ENCODE peak calls at places on chromosomes 3 and 15, in ten cellular contexts. P, K, H, C, G, A, I, T, D and F are unnamed samples.

GRCh38 chr3:184656991-184657669 is 54.7 kb downstream of the MAGEF1 start:
- DNase-seq in D (no peak), I (no peak), K (no peak), G (no peak), A (peak), C (no peak), H (no peak), T (no peak), P (peak), F (peak)

GRCh38 chr3:52004158-52004787 is 8.6 kb upstream of the RPL29 start:
- DNase-seq in A (peak), K (no peak), D (no peak), H (no peak), T (no peak), P (peak), C (peak), G (peak), I (no peak), F (no peak)

GRCh38 chr3:114115151-114115550 is 58.6 kb downstream of the QTRT2 start:
- DNase-seq in A (no peak), H (no peak), T (no peak), I (no peak), D (no peak), P (no peak), K (no peak), G (no peak), C (no peak), F (no peak)

GRCh38 chr15:69400850-69401249 is 13.3 kb upstream of the KIF23 start:
- DNase-seq in A (peak), P (no peak), C (no peak), I (no peak), D (no peak), K (no peak), H (no peak), G (no peak), T (no peak), F (no peak)

GRCh38 chr3:59327324-59327939 is 277.6 kb upstream of the CFAP20DC start:
- DNase-seq in H (no peak), A (peak), C (no peak), T (no peak), I (no peak), P (peak), D (no peak), K (no peak), G (no peak), F (no peak)

GRCh38 chr15:58040117-58040516 is 25.4 kb downstream of the ALDH1A2 start:
- DNase-seq in C (no peak), K (no peak), G (peak), P (no peak), I (no peak), D (no peak), A (no peak), H (no peak), T (no peak), F (no peak)

GRCh38 chr3:172749201-172749965 is 1.1 kb upstream of the ECT2 start:
- DNase-seq in C (no peak), P (peak), A (peak), I (no peak), H (peak), G (no peak), T (peak), D (no peak), K (no peak), F (peak)

GRCh38 chr3:159669024-159669476 is 319.6 kb upstream of the IL12A start:
- DNase-seq in A (no peak), K (no peak), G (no peak), T (no peak), H (no peak), D (no peak), I (no peak), C (no peak), P (peak), F (no peak)

GRCh38 chr15:47206358-47206978 is 510.8 kb upstream of the SEMA6D start:
- DNase-seq in I (no peak), H (no peak), D (no peak), G (no peak), P (no peak), C (no peak), K (no peak), T (no peak), A (peak), F (no peak)

GRCh38 chr3:150355581-150355980 is 52.5 kb upstream of the TSC22D2 start:
- DNase-seq in A (no peak), D (no peak), I (no peak), P (no peak), C (no peak), T (no peak), K (no peak), H (no peak), G (no peak), F (no peak)

GRCh38 chr3:154151969-154152368 is 30.8 kb downstream of the ARHGEF26 start:
- DNase-seq in C (no peak), G (no peak), H (no peak), D (no peak), I (no peak), T (no peak), A (no peak), P (peak), K (no peak), F (peak)

GRCh38 chr3:94673891-94674290 is 611.0 kb downstream of the NSUN3 start:
- DNase-seq in K (no peak), H (no peak), G (no peak), A (no peak), I (no peak), D (no peak), C (no peak), P (no peak), T (no peak), F (no peak)

GRCh38 chr3:142694225-142694624 is 29.6 kb upstream of the TRPC1 start:
- DNase-seq in H (no peak), A (no peak), P (no peak), D (no peak), K (no peak), G (no peak), T (no peak), I (no peak), C (no peak), F (no peak)

GRCh38 chr15:39589193-39589814 is 8.4 kb downstream of the THBS1 start:
- DNase-seq in T (no peak), D (no peak), H (no peak), P (no peak), I (no peak), G (no peak), C (no peak), A (no peak), K (no peak), F (no peak)

GRCh38 chr3:77513541-77513940 is 473.6 kb downstream of the ROBO2 start:
- DNase-seq in A (no peak), G (peak), T (no peak), P (no peak), C (no peak), H (no peak), D (no peak), I (no peak), K (no peak), F (no peak)

GRCh38 chr3:152295344-152295743 is 26.6 kb downstream of the MBNL1 start:
- DNase-seq in D (no peak), K (no peak), P (no peak), H (no peak), I (no peak), C (no peak), A (no peak), T (no peak), G (no peak), F (no peak)

GRCh38 chr3:36756272-36756671 is 8.1 kb downstream of the DCLK3 start:
- DNase-seq in C (no peak), D (no peak), A (no peak), I (no peak), K (no peak), T (no peak), P (no peak), H (no peak), G (no peak), F (no peak)

GRCh38 chr3:53774414-53774813 is 71.8 kb downstream of the CHDH start:
- DNase-seq in D (no peak), T (no peak), P (no peak), G (no peak), H (no peak), I (no peak), K (no peak), C (no peak), A (no peak), F (no peak)

GRCh38 chr3:45955017-45955647 is 11.9 kb downstream of the CXCR6 start:
- DNase-seq in K (no peak), A (no peak), H (no peak), I (no peak), P (no peak), D (no peak), G (peak), C (no peak), T (no peak), F (no peak)

GRCh38 chr3:43531835-43532234 is 90.0 kb downstream of the ANO10 start:
- DNase-seq in P (peak), A (no peak), I (no peak), H (no peak), T (no peak), C (no peak), D (no peak), K (no peak), G (no peak), F (no peak)

GRCh38 chr15:47415539-47415971 is 301.8 kb upstream of the SEMA6D start:
- DNase-seq in H (no peak), P (no peak), I (no peak), D (no peak), T (no peak), A (no peak), G (no peak), C (no peak), K (no peak), F (no peak)

GRCh38 chr15:35874260-35874905 is 328.4 kb upstream of the DPH6 start:
- DNase-seq in G (no peak), K (no peak), C (no peak), I (no peak), H (peak), D (no peak), P (peak), A (peak), T (no peak), F (peak)

GRCh38 chr3:57446318-57446841 is 97.8 kb downstream of the DNAH12 start:
- DNase-seq in I (no peak), T (no peak), G (no peak), H (no peak), A (no peak), K (no peak), C (no peak), D (no peak), P (no peak), F (no peak)

GRCh38 chr3:119924111-119925094 is 142.5 kb downstream of the NR1I2 start:
- DNase-seq in T (no peak), H (no peak), A (no peak), G (no peak), C (no peak), I (no peak), K (no peak), P (no peak), D (no peak), F (no peak)

GRCh38 chr15:63826513-63826912 is 7.2 kb downstream of the HERC1 start:
- DNase-seq in I (peak), H (no peak), T (no peak), K (peak), A (peak), D (peak), P (peak), C (no peak), G (peak), F (no peak)

GRCh38 chr3:179666436-179667035 is 13.7 kb downstream of the USP13 start:
- DNase-seq in H (no peak), T (no peak), C (peak), A (peak), K (no peak), I (no peak), G (peak), P (no peak), D (no peak), F (no peak)

GRCh38 chr15:42065478-42065877 is 28.9 kb downstream of the PLA2G4D start:
- DNase-seq in C (no peak), G (no peak), I (no peak), T (no peak), P (no peak), K (no peak), A (no peak), D (no peak), H (no peak), F (no peak)

GRCh38 chr15:70196314-70197291 is 98.9 kb upstream of the TLE3 start:
- DNase-seq in G (peak), H (peak), T (no peak), P (peak), D (peak), I (no peak), C (no peak), A (peak), K (no peak), F (peak)

GRCh38 chr3:72470899-72471298 is 377.3 kb downstream of the SHQ1 start:
- DNase-seq in T (no peak), A (no peak), K (no peak), C (no peak), D (no peak), G (no peak), P (no peak), I (no peak), H (no peak), F (no peak)

GRCh38 chr15:100601158-100601557 is 826 bp downstream of the LINS1 start:
- DNase-seq in A (peak), T (no peak), G (peak), C (no peak), K (peak), D (peak), I (peak), P (peak), H (no peak), F (no peak)

GRCh38 chr3:52052831-52053306 is 3.5 kb downstream of the DUSP7 start:
- DNase-seq in D (peak), G (peak), I (peak), T (peak), C (peak), P (peak), K (peak), H (peak), A (peak), F (peak)

GRCh38 chr3:72665701-72666443 is 182.4 kb downstream of the SHQ1 start:
- DNase-seq in G (peak), K (peak), H (no peak), T (no peak), I (peak), P (peak), C (no peak), A (peak), D (peak), F (no peak)

GRCh38 chr15:100778831-100779288 is 100.8 kb upstream of the ALDH1A3 start:
- DNase-seq in G (no peak), A (no peak), D (no peak), H (peak), K (no peak), P (no peak), C (no peak), T (peak), I (no peak), F (no peak)

GRCh38 chr3:72997421-72997961 is 880 bp downstream of the PPP4R2 start:
- DNase-seq in H (no peak), C (no peak), A (peak), P (peak), G (peak), K (peak), T (no peak), I (no peak), D (peak), F (no peak)

GRCh38 chr3:16090013-16090412 is 84.5 kb upstream of the GALNT15 start:
- DNase-seq in I (no peak), A (no peak), K (no peak), T (no peak), P (peak), H (no peak), C (no peak), D (no peak), G (no peak), F (peak)

GRCh38 chr15:70488002-70488605 is 275.3 kb downstream of the UACA start:
- DNase-seq in K (peak), T (peak), G (peak), A (peak), H (no peak), P (peak), D (peak), C (peak), I (peak), F (no peak)

GRCh38 chr3:138594150-138594934 is at the start of gene CEP70:
- DNase-seq in D (peak), K (peak), G (peak), H (peak), A (peak), P (peak), T (peak), I (peak), C (peak), F (peak)

GRCh38 chr3:124768812-124769211 is 38.6 kb downstream of the UMPS start:
- DNase-seq in P (no peak), I (no peak), T (no peak), K (no peak), H (no peak), G (peak), A (peak), D (no peak), C (no peak), F (no peak)
- H3K27ac ChIP-seq in P (no peak), I (no peak), T (peak), K (no peak), H (no peak), G (no peak), A (no peak), D (no peak), C (no peak), F (no peak)

GRCh38 chr3:177098551-177098950 is 98.7 kb downstream of the TBL1XR1 start:
- DNase-seq in I (no peak), P (no peak), A (no peak), T (no peak), C (no peak), H (no peak), G (no peak), K (no peak), D (no peak), F (no peak)
- H3K4me3 ChIP-seq in I (no peak), P (no peak), A (no peak), T (no peak), C (no peak), H (no peak), G (no peak), K (no peak), D (no peak), F (no peak)

GRCh38 chr3:104519468-104519867 is 847.2 kb upstream of the ALCAM start:
- DNase-seq in I (no peak), A (peak), T (no peak), G (no peak), P (no peak), K (no peak), C (no peak), D (no peak), H (no peak), F (no peak)
- H3K27ac ChIP-seq in I (no peak), A (no peak), T (no peak), G (no peak), P (no peak), K (no peak), C (no peak), D (no peak), H (no peak), F (no peak)

GRCh38 chr15:85707519-85708338 is 87.0 kb downstream of the KLHL25 start:
- DNase-seq in K (no peak), D (no peak), A (peak), H (no peak), P (peak), I (no peak), C (no peak), T (no peak), G (peak), F (no peak)
- H3K4me3 ChIP-seq in K (peak), D (peak), A (no peak), H (no peak), P (peak), I (peak), C (peak), T (no peak), G (no peak), F (peak)

GRCh38 chr3:47890832-47891620 is 88.1 kb downstream of the DHX30 start:
- DNase-seq in T (no peak), D (no peak), P (peak), A (no peak), H (no peak), G (peak), C (peak), K (no peak), I (no peak), F (no peak)
- H3K27ac ChIP-seq in T (peak), D (no peak), P (no peak), A (peak), H (no peak), G (peak), C (peak), K (no peak), I (no peak), F (no peak)

DNA sequence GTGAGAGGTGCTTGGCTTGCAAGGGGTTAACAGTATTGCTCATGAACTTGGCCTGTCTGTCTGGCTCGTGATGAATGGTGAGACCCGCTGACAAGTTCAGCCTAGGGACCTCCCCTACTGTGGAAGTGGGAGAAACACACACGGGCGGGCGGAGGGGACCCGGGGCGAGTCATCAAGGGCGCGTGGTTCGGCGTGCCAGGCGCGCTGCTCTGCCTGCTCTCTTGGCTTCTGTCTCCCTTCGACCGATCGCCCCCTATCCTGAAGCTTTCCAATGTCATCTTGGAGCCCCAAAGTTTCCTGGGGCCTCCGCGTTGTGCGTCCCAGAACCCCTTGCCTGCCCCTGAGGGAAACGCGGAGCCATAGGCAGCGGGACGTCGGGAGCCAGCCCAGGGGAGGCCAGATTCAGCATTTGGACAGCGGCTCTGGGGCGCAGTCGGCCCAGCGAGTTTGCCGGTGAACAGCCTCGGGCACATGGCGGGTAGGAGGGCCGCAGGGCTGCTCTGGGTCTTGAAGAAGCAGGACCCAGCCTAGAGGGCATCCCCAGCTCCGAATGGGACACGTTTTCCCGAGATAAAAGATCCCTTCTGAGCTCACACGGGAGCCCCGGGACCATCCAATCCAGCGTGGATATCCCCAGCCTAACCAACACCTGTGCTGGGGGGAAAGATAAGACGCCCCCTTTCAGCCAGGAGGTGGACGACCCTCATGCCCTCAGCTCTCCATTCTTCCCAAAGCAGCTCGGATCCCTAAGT is 27.0 kb upstream of the POLG start:
- DNase-seq in I (peak), T (no peak), C (peak), K (peak), H (no peak), A (peak), G (peak), D (peak), P (peak), F (peak)
- H3K4me3 ChIP-seq in I (no peak), T (no peak), C (no peak), K (no peak), H (no peak), A (no peak), G (no peak), D (no peak), P (no peak), F (no peak)

DNA sequence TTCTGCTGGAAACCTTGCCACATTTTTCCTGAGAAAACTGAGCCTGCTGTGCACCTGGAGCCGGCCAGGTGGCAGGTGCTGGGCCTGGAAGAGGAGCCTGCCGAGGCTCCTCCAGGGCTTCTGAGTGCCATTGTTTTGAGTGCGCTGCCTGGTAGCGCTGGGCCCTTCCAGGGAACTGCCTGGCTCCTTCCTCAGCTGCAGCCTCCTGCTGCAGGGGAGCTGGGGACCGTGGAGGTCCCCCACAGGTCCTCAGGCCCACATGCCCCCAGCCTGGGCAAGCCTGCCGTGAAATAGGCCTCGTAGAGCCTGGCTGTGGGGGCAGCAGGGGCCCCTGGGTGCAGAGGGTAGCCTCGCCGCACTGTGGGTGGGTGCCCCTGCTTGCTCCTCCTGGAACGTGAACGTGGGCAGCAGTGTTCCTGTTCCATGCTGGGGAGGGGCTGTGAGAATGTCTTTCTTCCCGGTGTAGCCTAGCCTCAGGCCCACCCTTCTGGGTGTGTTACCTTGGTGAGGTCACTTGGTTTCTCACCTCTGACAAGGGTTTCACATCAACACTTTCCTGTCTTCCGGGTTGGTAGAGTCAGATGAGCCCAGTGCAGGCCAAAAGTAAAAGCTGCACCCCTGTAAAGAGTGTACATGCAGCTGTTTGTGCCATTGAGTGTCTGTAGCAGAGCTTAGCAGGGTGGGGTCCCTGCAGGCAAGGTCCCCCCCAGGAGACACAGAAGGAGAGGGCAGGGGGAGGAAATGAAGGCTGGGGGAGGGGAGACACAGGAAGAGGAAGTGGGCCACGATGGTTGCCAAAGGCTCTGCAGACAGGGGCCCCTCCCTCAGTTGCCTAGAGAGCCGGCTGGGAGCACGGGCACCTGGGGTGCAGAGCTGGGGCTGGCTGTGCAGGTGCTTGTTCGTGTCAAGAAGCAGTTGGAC is 34.5 kb downstream of the KLF13 start:
- DNase-seq in C (peak), H (no peak), P (no peak), D (peak), G (no peak), A (no peak), T (no peak), I (peak), K (peak), F (no peak)
- H3K27ac ChIP-seq in C (peak), H (peak), P (no peak), D (peak), G (peak), A (no peak), T (peak), I (peak), K (peak), F (no peak)